ENCODE peak calls at places on chromosome 6, in ten cellular contexts. A is nephron progenitor cell; M is D341Med; Z is stimulated activated CD4-positive, alpha-beta T cell treated with anti-CD3 and anti-CD28 coated beads, Interleukin-15, amount 100 ng/mL, for 48 hours; N is T-helper 17 cell; P is effector memory CD8-positive, alpha-beta T cell; V is mucosa of gallbladder; Q is ureter; Y is astrocyte of the spinal cord; L is kidney tubule cell. W is an unnamed sample.

GRCh38 chr6:43979525-43979924 is 147.7 kb downstream of the MRPL14 start:
- DNase-seq in Q (peak; percentile 22), N (peak; percentile 1), M (no peak), Z (no peak), P (no peak), L (no peak), Y (no peak), A (no peak), V (no peak), W (no peak)

GRCh38 chr6:22877946-22878705 is 308.8 kb downstream of the HDGFL1 start:
- DNase-seq in A (no peak), V (no peak), L (peak; percentile 40), Y (peak; percentile 87), N (no peak), Q (no peak), M (no peak), Z (no peak), P (no peak), W (peak; percentile 4)

GRCh38 chr6:62236784-62237183 is 49.2 kb downstream of the KHDRBS2 start:
- DNase-seq in A (no peak), Z (no peak), L (no peak), M (no peak), Q (no peak), P (no peak), N (no peak), Y (no peak), V (no peak), W (no peak)

GRCh38 chr6:90759662-90760061 is 172.8 kb upstream of the MAP3K7 start:
- DNase-seq in N (no peak), V (no peak), A (no peak), P (no peak), Y (no peak), Z (no peak), M (no peak), Q (no peak), L (no peak), W (peak; percentile 75)

GRCh38 chr6:130962951-130963350 is 100.1 kb downstream of the EPB41L2 start:
- DNase-seq in L (peak; percentile 19), M (no peak), A (no peak), P (no peak), Z (no peak), N (no peak), Q (no peak), Y (no peak), V (no peak), W (no peak)

GRCh38 chr6:30781362-30781696 is 37.0 kb upstream of the IER3 start:
- DNase-seq in P (no peak), Z (no peak), N (no peak), Q (no peak), L (no peak), Y (no peak), V (no peak), A (no peak), M (no peak), W (no peak)

GRCh38 chr6:169070506-169071176 is 183.0 kb downstream of the THBS2 start:
- DNase-seq in Y (peak; percentile 99), N (no peak), L (peak; percentile 95), A (no peak), Q (peak; percentile 72), P (no peak), Z (no peak), V (peak; percentile 67), M (no peak), W (no peak)

GRCh38 chr6:7200598-7201443 is 93.1 kb downstream of the RREB1 start:
- DNase-seq in L (peak; percentile 57), M (no peak), A (no peak), N (no peak), V (peak; percentile 62), Y (no peak), Z (no peak), P (no peak), Q (peak; percentile 82), W (peak; percentile 49)

GRCh38 chr6:27836080-27836782 is 76.0 kb downstream of the OR2B2 start:
- DNase-seq in N (no peak), P (no peak), Z (no peak), Q (no peak), V (no peak), Y (no peak), A (no peak), L (no peak), M (no peak), W (no peak)

GRCh38 chr6:112683926-112684325 is 336.8 kb downstream of the RFPL4B start:
- DNase-seq in Z (no peak), N (no peak), M (no peak), A (no peak), Q (no peak), Y (peak; percentile 87), P (no peak), L (peak; percentile 82), V (no peak), W (no peak)

GRCh38 chr6:150373260-150373701 is 4.5 kb downstream of the IYD start:
- DNase-seq in M (no peak), N (no peak), Y (peak; percentile 40), Q (no peak), Z (no peak), A (no peak), L (peak; percentile 70), V (peak; percentile 26), P (no peak), W (no peak)

GRCh38 chr6:136893187-136893586 is 28.9 kb upstream of the SLC35D3 start:
- DNase-seq in P (no peak), Y (no peak), M (no peak), Q (no peak), V (no peak), Z (no peak), A (no peak), L (no peak), N (no peak), W (no peak)

GRCh38 chr6:5541751-5542432 is 280.6 kb downstream of the FARS2 start:
- DNase-seq in V (no peak), Y (no peak), Z (no peak), A (no peak), Q (no peak), N (no peak), M (no peak), P (no peak), L (peak; percentile 91), W (no peak)

GRCh38 chr6:16725145-16725864 is 36.0 kb downstream of the ATXN1 start:
- DNase-seq in M (no peak), N (no peak), Q (no peak), A (no peak), Z (no peak), L (peak; percentile 43), P (no peak), V (no peak), Y (peak; percentile 84), W (no peak)

GRCh38 chr6:98579089-98579488 is 255.3 kb upstream of the POU3F2 start:
- DNase-seq in N (no peak), M (no peak), P (no peak), A (no peak), Y (no peak), V (no peak), Z (no peak), Q (no peak), L (peak; percentile 43), W (no peak)

GRCh38 chr6:72580281-72580940 is 41.5 kb upstream of the KCNQ5 start:
- DNase-seq in Z (no peak), A (no peak), N (no peak), Q (no peak), Y (peak; percentile 79), L (peak; percentile 49), V (no peak), P (no peak), M (peak; percentile 59), W (peak; percentile 30)

W was measured in left kidney.